ENCODE peak calls at places on chromosomes 12 and 14, in seven cellular contexts. R is body of pancreas, U is A549, P is right lobe of liver, E is K562, T is Peyer's patch, V is HCT116. F is an unnamed sample.

GRCh38 chr12:99059824-99060526 is 414.9 kb downstream of the APAF1 start:
- DNase-seq in R (no peak), U (no peak), P (no peak), E (no peak), T (no peak), V (no peak), F (no peak)

GRCh38 chr12:80692114-80692513 is 15.3 kb upstream of the MYF6 start:
- DNase-seq in R (no peak), U (no peak), P (no peak), E (no peak), T (no peak), V (no peak), F (no peak)

GRCh38 chr12:46082473-46082872 is 92.1 kb upstream of the SCAF11 start:
- DNase-seq in R (no peak), U (no peak), P (no peak), E (no peak), T (no peak), V (no peak), F (no peak)

GRCh38 chr14:84036863-84037262 is 1493.1 kb upstream of the FLRT2 start:
- DNase-seq in R (no peak), U (no peak), P (no peak), E (no peak), T (no peak), V (no peak), F (no peak)

GRCh38 chr12:46677749-46678148 is 148.0 kb downstream of the SLC38A4 start:
- DNase-seq in R (no peak), U (peak; percentile 70), P (no peak), E (peak; percentile 40), T (no peak), V (no peak), F (no peak)

GRCh38 chr14:45201908-45202307 is 51.1 kb downstream of the MIS18BP1 start:
- DNase-seq in R (no peak), U (peak; percentile 44), P (no peak), E (peak; percentile 7), T (no peak), V (no peak), F (no peak)

GRCh38 chr12:67790660-67791059 is 142.1 kb downstream of the DYRK2 start:
- DNase-seq in R (no peak), U (no peak), P (no peak), E (no peak), T (no peak), V (no peak), F (no peak)

GRCh38 chr12:57672801-57673200 is 21.1 kb upstream of the OS9 start:
- DNase-seq in R (no peak), U (no peak), P (no peak), E (no peak), T (no peak), V (no peak), F (no peak)

GRCh38 chr14:78524766-78525165 is 354.6 kb downstream of the NRXN3 start:
- DNase-seq in R (no peak), U (no peak), P (no peak), E (no peak), T (no peak), V (no peak), F (no peak)

GRCh38 chr12:12072064-12072760 is 1.5 kb downstream of the BCL2L14 start:
- DNase-seq in R (peak; percentile 61), U (no peak), P (peak; percentile 64), E (no peak), T (peak; percentile 78), V (no peak), F (peak; percentile 49)

GRCh38 chr14:76500480-76500879 is 124.5 kb downstream of the ESRRB start:
- DNase-seq in R (no peak), U (no peak), P (peak; percentile 38), E (no peak), T (no peak), V (no peak), F (peak; percentile 7)

GRCh38 chr12:3294481-3294911 is 196.5 kb upstream of the PRMT8 start:
- DNase-seq in R (peak; percentile 31), U (no peak), P (no peak), E (no peak), T (no peak), V (no peak), F (peak; percentile 72)

GRCh38 chr12:93090768-93091172 is 161.7 kb upstream of the EEA1 start:
- DNase-seq in R (no peak), U (peak; percentile 63), P (no peak), E (no peak), T (no peak), V (peak; percentile 76), F (no peak)

GRCh38 chr14:54699735-54700134 is 132.8 kb downstream of the SAMD4A start:
- DNase-seq in R (no peak), U (no peak), P (no peak), E (no peak), T (no peak), V (no peak), F (no peak)

GRCh38 chr14:93046696-93047050 is 69.1 kb downstream of the ITPK1 start:
- DNase-seq in R (no peak), U (no peak), P (no peak), E (no peak), T (no peak), V (no peak), F (no peak)

GRCh38 chr14:74804219-74804825 is 41.2 kb downstream of the YLPM1 start:
- DNase-seq in R (no peak), U (peak; percentile 50), P (no peak), E (peak; percentile 45), T (no peak), V (peak; percentile 33), F (peak; percentile 58)

GRCh38 chr14:62126885-62127478 is 364.8 kb downstream of the SNAPC1 start:
- DNase-seq in R (no peak), U (peak; percentile 58), P (no peak), E (peak; percentile 34), T (no peak), V (peak; percentile 40), F (no peak)

GRCh38 chr12:8823565-8824300 is 1.3 kb downstream of the A2ML1 start:
- DNase-seq in R (peak; percentile 14), U (peak; percentile 33), P (no peak), E (peak; percentile 68), T (no peak), V (peak; percentile 6), F (peak; percentile 29)

GRCh38 chr12:128947199-128947598 is 93.9 kb downstream of the GLT1D1 start:
- DNase-seq in R (no peak), U (no peak), P (no peak), E (no peak), T (no peak), V (no peak), F (no peak)

GRCh38 chr12:13204428-13204827 is 7.9 kb downstream of the EMP1 start:
- DNase-seq in R (no peak), U (no peak), P (no peak), E (no peak), T (no peak), V (no peak), F (no peak)

GRCh38 chr14:90381999-90382451 is 14.8 kb upstream of the CALM1 start:
- DNase-seq in R (peak; percentile 82), U (no peak), P (peak; percentile 95), E (peak; percentile 18), T (peak; percentile 85), V (no peak), F (peak; percentile 68)

GRCh38 chr14:100474176-100474575 is 113.0 kb downstream of the BEGAIN start:
- DNase-seq in R (no peak), U (no peak), P (no peak), E (no peak), T (no peak), V (no peak), F (no peak)

GRCh38 chr12:65269603-65270002 is 8.9 kb upstream of the MSRB3 start:
- DNase-seq in R (no peak), U (no peak), P (no peak), E (no peak), T (no peak), V (no peak), F (no peak)

GRCh38 chr14:22510527-22511110 is 78.4 kb downstream of the DAD1 start:
- DNase-seq in R (no peak), U (no peak), P (no peak), E (no peak), T (no peak), V (no peak), F (no peak)

GRCh38 chr12:121209629-121210572 is at the start of gene P2RX4:
- DNase-seq in R (peak; percentile 84), U (peak; percentile 88), P (peak; percentile 91), E (peak; percentile 92), T (peak; percentile 93), V (peak; percentile 52), F (peak; percentile 81)

GRCh38 chr12:29149691-29150382 is 759 bp downstream of the FAR2 start:
- DNase-seq in R (no peak), U (no peak), P (peak; percentile 53), E (peak; percentile 14), T (no peak), V (no peak), F (no peak)
- TF ChIP-seq POLR2A in R (no peak), U (no peak), P (no peak), E (no peak), T (no peak), V (no peak), F (no peak)

DNA sequence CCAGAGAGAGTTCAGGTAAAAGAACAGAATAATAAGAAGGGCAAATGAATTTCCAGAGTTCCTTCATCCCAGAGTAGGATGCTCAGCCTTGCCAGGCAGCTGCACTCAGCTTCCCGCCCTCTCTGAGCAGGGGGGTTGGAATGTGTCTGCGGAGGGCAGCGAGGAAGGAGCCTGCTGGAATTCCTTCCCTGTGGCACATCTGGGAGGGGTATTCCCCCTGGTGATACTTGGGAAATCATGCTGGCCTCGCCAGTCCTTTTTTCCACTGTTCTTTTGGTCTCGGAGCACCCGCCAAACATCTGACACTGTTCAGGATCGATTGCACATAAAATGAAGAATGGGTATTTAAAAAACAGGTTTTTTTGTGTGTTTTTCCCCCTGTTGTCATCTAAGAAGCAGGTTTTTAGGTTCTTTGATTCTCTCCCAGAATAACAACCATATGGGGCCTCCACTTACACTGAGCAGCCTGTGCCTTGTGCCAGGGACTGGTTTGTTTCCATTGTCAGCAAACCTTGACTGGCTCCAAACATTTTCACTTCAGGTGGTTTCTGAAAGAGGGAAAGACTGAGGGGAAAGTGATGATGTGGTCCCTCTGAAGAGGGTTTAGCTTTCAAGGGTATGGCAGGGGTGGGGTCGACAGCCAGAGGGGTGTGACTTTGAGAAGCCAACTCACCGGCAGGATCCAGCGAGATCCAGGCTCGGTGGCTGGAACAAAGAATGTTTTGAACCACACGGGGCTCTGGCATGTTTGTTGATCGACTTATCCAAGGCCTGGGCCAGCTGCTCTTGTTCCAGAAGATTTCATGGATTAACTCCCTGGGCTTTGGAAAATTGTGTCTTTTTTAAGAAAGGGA is 215.1 kb downstream of the CACNA1C start:
- DNase-seq in R (no peak), U (no peak), P (no peak), E (no peak), T (no peak), V (no peak), F (no peak)
- H3K27ac ChIP-seq in R (no peak overlapping the region), U (no peak overlapping the region), P (no peak overlapping the region), E (no peak overlapping the region), T (peak overlapping the region; percentile 82), V (no peak overlapping the region), F (no peak overlapping the region)

DNA sequence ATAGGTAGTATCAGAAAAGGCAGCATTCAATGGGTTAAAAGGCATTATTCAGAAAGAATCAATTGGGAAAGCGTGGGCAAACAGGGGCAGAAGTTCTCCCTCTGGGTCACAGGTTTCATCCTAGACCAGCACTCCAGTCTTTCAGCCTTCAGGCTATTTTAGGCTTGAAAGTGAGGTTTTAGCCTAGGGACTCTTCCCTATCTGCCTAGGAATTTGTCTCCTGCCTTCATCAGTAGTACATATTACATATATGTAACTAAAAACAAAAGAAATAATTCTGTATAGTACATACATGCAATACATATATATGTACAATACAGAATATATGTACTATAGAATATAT is 34.6 kb upstream of the PCNX1 start:
- DNase-seq in R (no peak), U (no peak), P (no peak), E (no peak), T (no peak), V (no peak), F (no peak)
- H3K4me3 ChIP-seq in R (no peak overlapping the region), U (no peak overlapping the region), P (no peak overlapping the region), E (no peak overlapping the region), T (peak overlapping the region; percentile 6), V (no peak overlapping the region), F (no peak overlapping the region)

GRCh38 chr12:10363922-10364838 is 25.7 kb downstream of the KLRK1 start:
- DNase-seq in R (peak; percentile 35), U (no peak), P (no peak), E (peak; percentile 70), T (peak; percentile 76), V (no peak), F (peak; percentile 31)
- TF ChIP-seq POLR2A in R (peak; percentile 66), U (no peak), P (peak; percentile 24), E (peak; percentile 59), T (peak; percentile 11), V (no peak), F (peak; percentile 16)